ENCODE peak calls at places on chromosomes 6 and 20, in six cellular contexts. One of them, this sample, is unnamed.

GRCh38 chr6:164947174-164947573 is 362.2 kb downstream of the C6orf118 start:
- DNase-seq in heart left ventricle: no peak
- DNase-seq in endothelial cell of umbilical vein: no peak
- DNase-seq in HCT116: no peak
- DNase-seq in CD8-positive, alpha-beta memory T cell: no peak
- DNase-seq in ovary: no peak
- DNase-seq in this sample: no peak

GRCh38 chr20:3045042-3045815 is 623 bp upstream of the MRPS26 start:
- DNase-seq in heart left ventricle: peak; percentile 89
- DNase-seq in endothelial cell of umbilical vein: no peak
- DNase-seq in HCT116: no peak
- DNase-seq in CD8-positive, alpha-beta memory T cell: no peak
- DNase-seq in ovary: no peak
- DNase-seq in this sample: no peak

GRCh38 chr6:151437401-151437800 is 14.5 kb downstream of the RMND1 start:
- DNase-seq in heart left ventricle: no peak
- DNase-seq in endothelial cell of umbilical vein: peak; percentile 28
- DNase-seq in HCT116: no peak
- DNase-seq in CD8-positive, alpha-beta memory T cell: no peak
- DNase-seq in ovary: no peak
- DNase-seq in this sample: no peak

GRCh38 chr6:42820509-42821340 is 38.9 kb downstream of the BICRAL start:
- DNase-seq in heart left ventricle: peak; percentile 31
- DNase-seq in endothelial cell of umbilical vein: no peak
- DNase-seq in HCT116: no peak
- DNase-seq in CD8-positive, alpha-beta memory T cell: no peak
- DNase-seq in ovary: no peak
- DNase-seq in this sample: peak; percentile 54

GRCh38 chr6:125790403-125791150 is at the start of gene NCOA7:
- DNase-seq in heart left ventricle: peak; percentile 89
- DNase-seq in endothelial cell of umbilical vein: peak; percentile 84
- DNase-seq in HCT116: no peak
- DNase-seq in CD8-positive, alpha-beta memory T cell: peak; percentile 80
- DNase-seq in ovary: peak; percentile 87
- DNase-seq in this sample: peak; percentile 85

GRCh38 chr20:62808211-62808865 is 3.7 kb downstream of the OGFR start:
- DNase-seq in heart left ventricle: peak; percentile 68
- DNase-seq in endothelial cell of umbilical vein: peak; percentile 44
- DNase-seq in HCT116: no peak
- DNase-seq in CD8-positive, alpha-beta memory T cell: peak; percentile 63
- DNase-seq in ovary: peak; percentile 83
- DNase-seq in this sample: peak; percentile 89

GRCh38 chr6:3361312-3362037 is 95.4 kb downstream of the SLC22A23 start:
- DNase-seq in heart left ventricle: no peak
- DNase-seq in endothelial cell of umbilical vein: no peak
- DNase-seq in HCT116: no peak
- DNase-seq in CD8-positive, alpha-beta memory T cell: no peak
- DNase-seq in ovary: no peak
- DNase-seq in this sample: no peak

GRCh38 chr6:2667617-2668016 is 83.1 kb downstream of the MYLK4 start:
- DNase-seq in heart left ventricle: no peak
- DNase-seq in endothelial cell of umbilical vein: no peak
- DNase-seq in HCT116: no peak
- DNase-seq in CD8-positive, alpha-beta memory T cell: no peak
- DNase-seq in ovary: no peak
- DNase-seq in this sample: no peak

GRCh38 chr6:142207265-142207877 is 60.3 kb downstream of the VTA1 start:
- DNase-seq in heart left ventricle: no peak
- DNase-seq in endothelial cell of umbilical vein: peak; percentile 71
- DNase-seq in HCT116: peak; percentile 26
- DNase-seq in CD8-positive, alpha-beta memory T cell: peak; percentile 19
- DNase-seq in ovary: no peak
- DNase-seq in this sample: no peak

GRCh38 chr20:64056889-64057627 is 5.9 kb upstream of the TCEA2 start:
- DNase-seq in heart left ventricle: no peak
- DNase-seq in endothelial cell of umbilical vein: peak; percentile 60
- DNase-seq in HCT116: no peak
- DNase-seq in CD8-positive, alpha-beta memory T cell: no peak
- DNase-seq in ovary: no peak
- DNase-seq in this sample: no peak

GRCh38 chr20:32510120-32510600 is 75.0 kb downstream of the NOL4L start:
- DNase-seq in heart left ventricle: no peak
- DNase-seq in endothelial cell of umbilical vein: no peak
- DNase-seq in HCT116: no peak
- DNase-seq in CD8-positive, alpha-beta memory T cell: no peak
- DNase-seq in ovary: no peak
- DNase-seq in this sample: no peak

GRCh38 chr20:384723-385122 is 4.2 kb downstream of the TRIB3 start:
- DNase-seq in heart left ventricle: no peak
- DNase-seq in endothelial cell of umbilical vein: no peak
- DNase-seq in HCT116: no peak
- DNase-seq in CD8-positive, alpha-beta memory T cell: no peak
- DNase-seq in ovary: no peak
- DNase-seq in this sample: no peak

GRCh38 chr20:48685300-48685699 is 142.5 kb downstream of the PREX1 start:
- DNase-seq in heart left ventricle: no peak
- DNase-seq in endothelial cell of umbilical vein: no peak
- DNase-seq in HCT116: no peak
- DNase-seq in CD8-positive, alpha-beta memory T cell: no peak
- DNase-seq in ovary: no peak
- DNase-seq in this sample: no peak

GRCh38 chr6:117206951-117207687 is 58.2 kb upstream of the VGLL2 start:
- DNase-seq in heart left ventricle: peak; percentile 46
- DNase-seq in endothelial cell of umbilical vein: no peak
- DNase-seq in HCT116: no peak
- DNase-seq in CD8-positive, alpha-beta memory T cell: no peak
- DNase-seq in ovary: no peak
- DNase-seq in this sample: no peak

GRCh38 chr6:136579800-136580199 is 29.6 kb upstream of the MAP7 start:
- DNase-seq in heart left ventricle: no peak
- DNase-seq in endothelial cell of umbilical vein: no peak
- DNase-seq in HCT116: no peak
- DNase-seq in CD8-positive, alpha-beta memory T cell: no peak
- DNase-seq in ovary: no peak
- DNase-seq in this sample: no peak

GRCh38 chr6:131813991-131814390 is 6.2 kb downstream of the ENPP1 start:
- DNase-seq in heart left ventricle: no peak
- DNase-seq in endothelial cell of umbilical vein: no peak
- DNase-seq in HCT116: no peak
- DNase-seq in CD8-positive, alpha-beta memory T cell: no peak
- DNase-seq in ovary: no peak
- DNase-seq in this sample: no peak

GRCh38 chr20:11814276-11814675 is 103.4 kb upstream of the BTBD3 start:
- DNase-seq in heart left ventricle: no peak
- DNase-seq in endothelial cell of umbilical vein: no peak
- DNase-seq in HCT116: no peak
- DNase-seq in CD8-positive, alpha-beta memory T cell: no peak
- DNase-seq in ovary: no peak
- DNase-seq in this sample: no peak

GRCh38 chr6:158040051-158040803 is 58.6 kb downstream of the SYNJ2 start:
- DNase-seq in heart left ventricle: peak; percentile 53
- DNase-seq in endothelial cell of umbilical vein: peak; percentile 99
- DNase-seq in HCT116: peak; percentile 83
- DNase-seq in CD8-positive, alpha-beta memory T cell: no peak
- DNase-seq in ovary: peak; percentile 49
- DNase-seq in this sample: peak; percentile 52

GRCh38 chr6:28211840-28212509 is 13.1 kb upstream of the ZSCAN9 start:
- DNase-seq in heart left ventricle: no peak
- DNase-seq in endothelial cell of umbilical vein: no peak
- DNase-seq in HCT116: no peak
- DNase-seq in CD8-positive, alpha-beta memory T cell: no peak
- DNase-seq in ovary: no peak
- DNase-seq in this sample: no peak

GRCh38 chr20:49408705-49409104 is 73.8 kb downstream of the KCNB1 start:
- DNase-seq in heart left ventricle: no peak
- DNase-seq in endothelial cell of umbilical vein: no peak
- DNase-seq in HCT116: no peak
- DNase-seq in CD8-positive, alpha-beta memory T cell: no peak
- DNase-seq in ovary: no peak
- DNase-seq in this sample: no peak

GRCh38 chr6:112501705-112502104 is 154.6 kb downstream of the RFPL4B start:
- DNase-seq in heart left ventricle: peak; percentile 55
- DNase-seq in endothelial cell of umbilical vein: peak; percentile 4
- DNase-seq in HCT116: no peak
- DNase-seq in CD8-positive, alpha-beta memory T cell: no peak
- DNase-seq in ovary: peak; percentile 37
- DNase-seq in this sample: peak; percentile 31

GRCh38 chr6:13615802-13616140 is 636 bp downstream of the NOL7 start:
- DNase-seq in heart left ventricle: peak; percentile 55
- DNase-seq in endothelial cell of umbilical vein: no peak
- DNase-seq in HCT116: no peak
- DNase-seq in CD8-positive, alpha-beta memory T cell: peak; percentile 39
- DNase-seq in ovary: peak; percentile 71
- DNase-seq in this sample: peak; percentile 79

GRCh38 chr6:92723390-92723931 is 695.9 kb downstream of the EPHA7 start:
- DNase-seq in heart left ventricle: no peak
- DNase-seq in endothelial cell of umbilical vein: no peak
- DNase-seq in HCT116: no peak
- DNase-seq in CD8-positive, alpha-beta memory T cell: no peak
- DNase-seq in ovary: no peak
- DNase-seq in this sample: no peak

GRCh38 chr6:129490551-129491245 is 219.3 kb downstream of the ARHGAP18 start:
- DNase-seq in heart left ventricle: peak; percentile 43
- DNase-seq in endothelial cell of umbilical vein: peak; percentile 95
- DNase-seq in HCT116: peak; percentile 94
- DNase-seq in CD8-positive, alpha-beta memory T cell: peak; percentile 79
- DNase-seq in ovary: no peak
- DNase-seq in this sample: no peak

GRCh38 chr6:80335061-80335660 is 228.7 kb downstream of the BCKDHB start:
- DNase-seq in heart left ventricle: no peak
- DNase-seq in endothelial cell of umbilical vein: peak; percentile 68
- DNase-seq in HCT116: no peak
- DNase-seq in CD8-positive, alpha-beta memory T cell: no peak
- DNase-seq in ovary: no peak
- DNase-seq in this sample: no peak

GRCh38 chr6:107554918-107555317 is 65.0 kb downstream of the SOBP start:
- DNase-seq in heart left ventricle: no peak
- DNase-seq in endothelial cell of umbilical vein: no peak
- DNase-seq in HCT116: no peak
- DNase-seq in CD8-positive, alpha-beta memory T cell: no peak
- DNase-seq in ovary: no peak
- DNase-seq in this sample: no peak

GRCh38 chr20:52859156-52859887 is 112.8 kb upstream of the TSHZ2 start:
- DNase-seq in heart left ventricle: peak; percentile 41
- DNase-seq in endothelial cell of umbilical vein: peak; percentile 1
- DNase-seq in HCT116: no peak
- DNase-seq in CD8-positive, alpha-beta memory T cell: no peak
- DNase-seq in ovary: no peak
- DNase-seq in this sample: peak; percentile 59

GRCh38 chr20:31781945-31782344 is 37.2 kb upstream of the MYLK2 start:
- DNase-seq in heart left ventricle: no peak
- DNase-seq in endothelial cell of umbilical vein: no peak
- DNase-seq in HCT116: no peak
- DNase-seq in CD8-positive, alpha-beta memory T cell: no peak
- DNase-seq in ovary: no peak
- DNase-seq in this sample: no peak

GRCh38 chr6:22657341-22657985 is 88.1 kb downstream of the HDGFL1 start:
- DNase-seq in heart left ventricle: no peak
- DNase-seq in endothelial cell of umbilical vein: no peak
- DNase-seq in HCT116: no peak
- DNase-seq in CD8-positive, alpha-beta memory T cell: no peak
- DNase-seq in ovary: no peak
- DNase-seq in this sample: no peak

GRCh38 chr20:36320898-36321695 is 15.0 kb downstream of the DLGAP4 start:
- DNase-seq in heart left ventricle: no peak
- DNase-seq in endothelial cell of umbilical vein: no peak
- DNase-seq in HCT116: no peak
- DNase-seq in CD8-positive, alpha-beta memory T cell: no peak
- DNase-seq in ovary: no peak
- DNase-seq in this sample: peak; percentile 35
- H3K27ac ChIP-seq in heart left ventricle: no peak overlapping the region
- H3K27ac ChIP-seq in endothelial cell of umbilical vein: no peak overlapping the region
- H3K27ac ChIP-seq in HCT116: no peak overlapping the region
- H3K27ac ChIP-seq in CD8-positive, alpha-beta memory T cell: no peak overlapping the region
- H3K27ac ChIP-seq in ovary: no peak overlapping the region
- H3K27ac ChIP-seq in this sample: no peak overlapping the region

GRCh38 chr6:114009192-114009591 is 38.2 kb upstream of the HDAC2 start:
- DNase-seq in heart left ventricle: no peak
- DNase-seq in endothelial cell of umbilical vein: no peak
- DNase-seq in HCT116: no peak
- DNase-seq in CD8-positive, alpha-beta memory T cell: no peak
- DNase-seq in ovary: no peak
- DNase-seq in this sample: no peak
- H3K4me3 ChIP-seq in heart left ventricle: no peak overlapping the region
- H3K4me3 ChIP-seq in endothelial cell of umbilical vein: no peak overlapping the region
- H3K4me3 ChIP-seq in HCT116: no peak overlapping the region
- H3K4me3 ChIP-seq in CD8-positive, alpha-beta memory T cell: no peak overlapping the region
- H3K4me3 ChIP-seq in ovary: no peak overlapping the region
- H3K4me3 ChIP-seq in this sample: no peak overlapping the region

DNA sequence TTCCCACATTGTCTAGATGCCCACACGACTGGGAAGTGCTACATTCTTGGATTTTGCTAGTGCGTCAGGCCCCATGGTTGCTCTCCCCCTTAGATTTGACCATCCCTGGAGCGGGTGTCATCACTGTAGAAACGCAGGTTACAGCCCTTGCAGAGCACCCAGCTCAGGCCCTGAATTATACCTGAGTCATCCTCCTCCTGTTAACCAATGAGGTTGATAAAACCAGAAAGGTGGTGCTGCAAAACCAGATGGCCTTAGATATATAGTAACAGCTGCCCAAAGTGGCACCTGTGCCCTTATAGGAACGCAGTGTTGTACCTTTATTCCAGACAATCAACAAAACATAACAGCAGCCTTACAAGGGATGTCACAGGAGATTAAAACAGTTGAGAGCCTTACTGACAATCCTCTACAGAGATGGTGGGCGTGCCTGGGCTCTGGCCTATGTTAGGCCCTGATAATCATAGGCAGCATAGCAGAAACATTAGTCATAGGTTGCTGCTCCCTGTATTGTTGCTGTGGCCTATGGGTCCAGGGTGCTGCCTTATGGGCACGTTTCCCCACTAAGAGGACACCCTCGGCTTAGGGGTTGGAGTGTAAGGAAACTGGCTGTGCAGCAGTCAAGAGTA is 33.6 kb upstream of the HSF2 start:
- DNase-seq in heart left ventricle: no peak
- DNase-seq in endothelial cell of umbilical vein: no peak
- DNase-seq in HCT116: no peak
- DNase-seq in CD8-positive, alpha-beta memory T cell: no peak
- DNase-seq in ovary: no peak
- DNase-seq in this sample: no peak
- H3K4me1 ChIP-seq in heart left ventricle: no peaks in the 10 kb centered on the region
- H3K4me1 ChIP-seq in endothelial cell of umbilical vein: no peaks in the 10 kb centered on the region
- H3K4me1 ChIP-seq in HCT116: no peaks in the 10 kb centered on the region
- H3K4me1 ChIP-seq in CD8-positive, alpha-beta memory T cell: no peaks in the 10 kb centered on the region
- H3K4me1 ChIP-seq in ovary: no peaks in the 10 kb centered on the region
- H3K4me1 ChIP-seq in this sample: no peaks in the 10 kb centered on the region

GRCh38 chr6:87396595-87397392 is 11.0 kb upstream of the CFAP206 start:
- DNase-seq in heart left ventricle: no peak
- DNase-seq in endothelial cell of umbilical vein: no peak
- DNase-seq in HCT116: no peak
- DNase-seq in CD8-positive, alpha-beta memory T cell: no peak
- DNase-seq in ovary: no peak
- DNase-seq in this sample: no peak

GRCh38 chr6:87397656-87398055 is 10.1 kb upstream of the CFAP206 start:
- DNase-seq in heart left ventricle: no peak
- DNase-seq in endothelial cell of umbilical vein: no peak
- DNase-seq in HCT116: no peak
- DNase-seq in CD8-positive, alpha-beta memory T cell: no peak
- DNase-seq in ovary: no peak
- DNase-seq in this sample: no peak

GRCh38 chr6:87391334-87391733 is 16.4 kb upstream of the CFAP206 start:
- DNase-seq in heart left ventricle: no peak
- DNase-seq in endothelial cell of umbilical vein: peak; percentile 36
- DNase-seq in HCT116: peak; percentile 19
- DNase-seq in CD8-positive, alpha-beta memory T cell: no peak
- DNase-seq in ovary: no peak
- DNase-seq in this sample: no peak

GRCh38 chr6:87393026-87393622 is 14.6 kb upstream of the CFAP206 start:
- DNase-seq in heart left ventricle: no peak
- DNase-seq in endothelial cell of umbilical vein: peak; percentile 73
- DNase-seq in HCT116: peak; percentile 62
- DNase-seq in CD8-positive, alpha-beta memory T cell: peak; percentile 48
- DNase-seq in ovary: no peak
- DNase-seq in this sample: no peak
- H3K27ac ChIP-seq in heart left ventricle: no peak overlapping the region
- H3K27ac ChIP-seq in endothelial cell of umbilical vein: no peak overlapping the region
- H3K27ac ChIP-seq in HCT116: no peak overlapping the region
- H3K27ac ChIP-seq in CD8-positive, alpha-beta memory T cell: no peak overlapping the region
- H3K27ac ChIP-seq in ovary: no peak overlapping the region
- H3K27ac ChIP-seq in this sample: no peak overlapping the region